ENCODE peak calls at places on chromosomes 5 and 9, in nine cellular contexts. E is activated CD8-positive, alpha-beta memory T cell treated with anti-CD3 and anti-CD28 coated beads, Interleukin-2, amount 50 U/mL, for 4 hours; I is fibroblast of lung; Q is Daoy; O is cardiac muscle cell; A is AG08396; X is HCT116; F is activated CD8-positive, alpha-beta T cell treated with anti-CD3 and anti-CD28 coated beads for 36 hours; N is left colon. V is an unnamed sample.

GRCh38 chr9:122810306-122810946 is 10.5 kb downstream of the OR1K1 start:
- DNase-seq in E (peak; percentile 78), I (peak; percentile 51), Q (peak; percentile 83), O (peak; percentile 80), A (peak; percentile 74), X (peak; percentile 61), F (peak; percentile 83), N (peak; percentile 49), V (peak; percentile 85)

GRCh38 chr5:73233461-73234151 is 60.6 kb downstream of the TMEM174 start:
- DNase-seq in E (no peak), I (peak; percentile 39), Q (peak; percentile 37), O (peak; percentile 45), A (peak; percentile 56), X (no peak), F (peak; percentile 36), N (no peak), V (no peak)

GRCh38 chr9:117418111-117418510 is 3.3 kb upstream of the ASTN2 start:
- DNase-seq in E (no peak), I (no peak), Q (no peak), O (no peak), A (no peak), X (no peak), F (no peak), N (no peak), V (no peak)

GRCh38 chr9:101727621-101728524 is 10.6 kb downstream of the GRIN3A start:
- DNase-seq in E (no peak), I (no peak), Q (peak; percentile 19), O (peak; percentile 16), A (no peak), X (no peak), F (peak; percentile 14), N (no peak), V (peak; percentile 39)

GRCh38 chr9:899440-900184 is 58.1 kb downstream of the DMRT1 start:
- DNase-seq in E (no peak), I (no peak), Q (peak; percentile 78), O (no peak), A (no peak), X (no peak), F (no peak), N (no peak), V (no peak)

GRCh38 chr5:37015795-37016666 is 139.5 kb downstream of the NIPBL start:
- DNase-seq in E (no peak), I (peak; percentile 41), Q (no peak), O (no peak), A (peak; percentile 10), X (no peak), F (no peak), N (no peak), V (no peak)

GRCh38 chr9:86424246-86424891 is 70.2 kb upstream of the TUT7 start:
- DNase-seq in E (no peak), I (peak; percentile 59), Q (peak; percentile 22), O (no peak), A (no peak), X (no peak), F (no peak), N (no peak), V (peak; percentile 6)

GRCh38 chr9:37184905-37185867 is 64.8 kb downstream of the ZCCHC7 start:
- DNase-seq in E (no peak), I (no peak), Q (no peak), O (no peak), A (no peak), X (no peak), F (no peak), N (no peak), V (no peak)

GRCh38 chr5:32100230-32100629 is 73.9 kb downstream of the GOLPH3 start:
- DNase-seq in E (no peak), I (no peak), Q (no peak), O (no peak), A (no peak), X (no peak), F (no peak), N (peak; percentile 38), V (no peak)

GRCh38 chr5:154627711-154628678 is 127.2 kb upstream of the LARP1 start:
- DNase-seq in E (no peak), I (no peak), Q (peak; percentile 30), O (no peak), A (peak; percentile 57), X (no peak), F (no peak), N (no peak), V (no peak)

GRCh38 chr9:95017062-95017461 is 290.6 kb downstream of the AOPEP start:
- DNase-seq in E (no peak), I (peak; percentile 56), Q (no peak), O (no peak), A (no peak), X (no peak), F (no peak), N (no peak), V (no peak)

GRCh38 chr9:3948826-3949578 is 350.9 kb downstream of the GLIS3 start:
- DNase-seq in E (no peak), I (peak; percentile 90), Q (peak; percentile 35), O (no peak), A (peak; percentile 17), X (no peak), F (no peak), N (no peak), V (no peak)

GRCh38 chr5:138645778-138646575 is 70.8 kb upstream of the HSPA9 start:
- DNase-seq in E (no peak), I (no peak), Q (no peak), O (peak; percentile 47), A (no peak), X (no peak), F (no peak), N (no peak), V (no peak)

GRCh38 chr9:92094655-92095054 is 20.6 kb downstream of the SPTLC1 start:
- DNase-seq in E (peak; percentile 34), I (peak; percentile 28), Q (peak; percentile 11), O (peak; percentile 5), A (no peak), X (peak; percentile 66), F (peak; percentile 53), N (no peak), V (no peak)

GRCh38 chr9:759541-759940 is 82.0 kb upstream of the DMRT1 start:
- DNase-seq in E (no peak), I (no peak), Q (no peak), O (no peak), A (no peak), X (no peak), F (no peak), N (no peak), V (no peak)

GRCh38 chr5:10788358-10788757 is 27.3 kb upstream of the DAP start:
- DNase-seq in E (no peak), I (peak; percentile 4), Q (peak; percentile 12), O (no peak), A (no peak), X (no peak), F (no peak), N (no peak), V (no peak)

GRCh38 chr9:99724640-99725039 is 97.0 kb upstream of the NR4A3 start:
- DNase-seq in E (no peak), I (no peak), Q (no peak), O (no peak), A (no peak), X (no peak), F (no peak), N (no peak), V (no peak)

GRCh38 chr9:17219261-17219660 is 84.4 kb downstream of the CNTLN start:
- DNase-seq in E (no peak), I (peak; percentile 3), Q (no peak), O (no peak), A (peak; percentile 7), X (no peak), F (no peak), N (no peak), V (peak; percentile 5)

GRCh38 chr9:96203867-96204412 is 98.0 kb downstream of the HSD17B3 start:
- DNase-seq in E (no peak), I (peak; percentile 38), Q (no peak), O (no peak), A (no peak), X (no peak), F (peak; percentile 41), N (no peak), V (no peak)

GRCh38 chr5:158514353-158514960 is 585.3 kb downstream of the EBF1 start:
- DNase-seq in E (no peak), I (peak; percentile 85), Q (peak; percentile 66), O (no peak), A (peak; percentile 5), X (no peak), F (peak; percentile 8), N (no peak), V (no peak)

GRCh38 chr5:155129513-155129880 is 115.9 kb downstream of the KIF4B start:
- DNase-seq in E (no peak), I (no peak), Q (no peak), O (no peak), A (no peak), X (no peak), F (no peak), N (no peak), V (no peak)

GRCh38 chr5:74232281-74232680 is 408.2 kb downstream of the ENC1 start:
- DNase-seq in E (no peak), I (peak; percentile 97), Q (peak; percentile 91), O (no peak), A (peak; percentile 46), X (no peak), F (peak; percentile 6), N (no peak), V (peak; percentile 74)

GRCh38 chr5:103849934-103850333 is 287.3 kb upstream of the NUDT12 start:
- DNase-seq in E (no peak), I (peak; percentile 95), Q (peak; percentile 65), O (no peak), A (peak; percentile 31), X (peak; percentile 73), F (no peak), N (no peak), V (peak; percentile 22)

GRCh38 chr5:82359286-82359685 is 81.1 kb upstream of the RPS23 start:
- DNase-seq in E (no peak), I (peak; percentile 80), Q (no peak), O (no peak), A (no peak), X (no peak), F (no peak), N (no peak), V (no peak)

GRCh38 chr5:120367896-120368634 is 96.0 kb upstream of the PRR16 start:
- DNase-seq in E (no peak), I (no peak), Q (no peak), O (no peak), A (no peak), X (no peak), F (no peak), N (no peak), V (no peak)

V was measured in COLO829.